ENCODE peak calls at places on chromosomes 16 and 17, in nine cellular contexts. P, E, V, Q, T, A, O, I and G are unnamed samples.

GRCh38 chr16:11080327-11080967 is 136.1 kb downstream of the CLEC16A start:
- DNase-seq in P (no peak), E (no peak), V (peak), Q (no peak), T (no peak), A (no peak), O (no peak), I (no peak), G (no peak)

GRCh38 chr17:72394531-72394930 is 273.7 kb downstream of the SOX9 start:
- DNase-seq in P (no peak), E (no peak), V (no peak), Q (no peak), T (no peak), A (no peak), O (no peak), I (no peak), G (no peak)

GRCh38 chr16:9092963-9093477 is 1.6 kb downstream of the HAPSTR1 start:
- DNase-seq in P (peak), E (no peak), V (peak), Q (peak), T (peak), A (no peak), O (no peak), I (no peak), G (no peak)

GRCh38 chr16:1791943-1792812 is 1.3 kb downstream of the IGFALS start:
- DNase-seq in P (no peak), E (no peak), V (no peak), Q (peak), T (no peak), A (no peak), O (no peak), I (no peak), G (no peak)

GRCh38 chr16:11796227-11797165 is 562 bp downstream of the ZC3H7A start:
- DNase-seq in P (peak), E (peak), V (peak), Q (peak), T (peak), A (no peak), O (peak), I (no peak), G (no peak)

GRCh38 chr16:83187404-83187803 is 560.6 kb downstream of the CDH13 start:
- DNase-seq in P (no peak), E (no peak), V (no peak), Q (no peak), T (no peak), A (no peak), O (no peak), I (peak), G (no peak)

GRCh38 chr16:7268182-7268581 is 64.5 kb upstream of the RBFOX1 start:
- DNase-seq in P (no peak), E (no peak), V (no peak), Q (no peak), T (no peak), A (no peak), O (peak), I (no peak), G (peak)

GRCh38 chr16:3690991-3691720 is 26.2 kb downstream of the TRAP1 start:
- DNase-seq in P (no peak), E (no peak), V (no peak), Q (no peak), T (no peak), A (no peak), O (no peak), I (no peak), G (no peak)

GRCh38 chr17:49898547-49899490 is 51.0 kb upstream of the TAC4 start:
- DNase-seq in P (peak), E (no peak), V (no peak), Q (no peak), T (no peak), A (no peak), O (peak), I (peak), G (no peak)

GRCh38 chr17:40551091-40551873 is 14.0 kb downstream of the CCR7 start:
- DNase-seq in P (peak), E (no peak), V (peak), Q (peak), T (peak), A (no peak), O (peak), I (no peak), G (no peak)

GRCh38 chr16:85462405-85463227 is 150.5 kb upstream of the GSE1 start:
- DNase-seq in P (peak), E (no peak), V (no peak), Q (no peak), T (no peak), A (no peak), O (peak), I (no peak), G (no peak)

GRCh38 chr16:8798535-8799157 is 1.0 kb downstream of the PMM2 start:
- DNase-seq in P (no peak), E (no peak), V (no peak), Q (no peak), T (no peak), A (no peak), O (no peak), I (no peak), G (no peak)

GRCh38 chr17:40265337-40265736 is 22.3 kb upstream of the CDC6 start:
- DNase-seq in P (no peak), E (no peak), V (no peak), Q (no peak), T (no peak), A (no peak), O (no peak), I (no peak), G (no peak)

GRCh38 chr16:48081656-48082055 is 74.1 kb downstream of the ABCC12 start:
- DNase-seq in P (no peak), E (no peak), V (no peak), Q (no peak), T (no peak), A (no peak), O (no peak), I (peak), G (no peak)

GRCh38 chr17:35051183-35051578 is 12.3 kb downstream of the RFFL start:
- DNase-seq in P (no peak), E (peak), V (no peak), Q (no peak), T (no peak), A (no peak), O (peak), I (no peak), G (no peak)

GRCh38 chr16:9256196-9256595 is 164.8 kb downstream of the HAPSTR1 start:
- DNase-seq in P (peak), E (no peak), V (peak), Q (peak), T (no peak), A (no peak), O (peak), I (no peak), G (no peak)

GRCh38 chr17:80970044-80970761 is 21.4 kb upstream of the CHMP6 start:
- DNase-seq in P (peak), E (peak), V (peak), Q (peak), T (no peak), A (no peak), O (peak), I (peak), G (no peak)

GRCh38 chr17:49581645-49581992 is 5.9 kb downstream of the NXPH3 start:
- DNase-seq in P (no peak), E (no peak), V (no peak), Q (no peak), T (no peak), A (no peak), O (no peak), I (no peak), G (no peak)

GRCh38 chr16:64152010-64152767 is 969.7 kb downstream of the CDH11 start:
- DNase-seq in P (no peak), E (no peak), V (no peak), Q (no peak), T (no peak), A (no peak), O (no peak), I (no peak), G (no peak)

GRCh38 chr16:57693539-57693938 is 1.1 kb upstream of the DRC7 start:
- DNase-seq in P (no peak), E (no peak), V (no peak), Q (no peak), T (no peak), A (no peak), O (no peak), I (no peak), G (peak)

GRCh38 chr17:79033741-79034501 is 10.0 kb downstream of the C1QTNF1 start:
- DNase-seq in P (peak), E (no peak), V (peak), Q (no peak), T (peak), A (no peak), O (no peak), I (no peak), G (no peak)

GRCh38 chr16:89009343-89010209 is 32.6 kb upstream of the CBFA2T3 start:
- DNase-seq in P (no peak), E (peak), V (no peak), Q (peak), T (peak), A (no peak), O (peak), I (no peak), G (no peak)

GRCh38 chr17:4833941-4834501 is 881 bp downstream of the MINK1 start:
- DNase-seq in P (peak), E (peak), V (peak), Q (peak), T (no peak), A (no peak), O (peak), I (peak), G (no peak)

GRCh38 chr16:50050802-50051201 is 15.0 kb upstream of the HEATR3 start:
- DNase-seq in P (no peak), E (no peak), V (no peak), Q (no peak), T (no peak), A (no peak), O (no peak), I (no peak), G (no peak)

GRCh38 chr17:29575511-29576213 is 7.2 kb downstream of the TP53I13 start:
- DNase-seq in P (no peak), E (no peak), V (no peak), Q (no peak), T (no peak), A (no peak), O (no peak), I (no peak), G (no peak)

GRCh38 chr17:55292094-55292493 is 27.3 kb downstream of the HLF start:
- DNase-seq in P (no peak), E (no peak), V (no peak), Q (no peak), T (no peak), A (no peak), O (no peak), I (no peak), G (no peak)

GRCh38 chr16:6265956-6266355 is 1066.7 kb upstream of the RBFOX1 start:
- DNase-seq in P (no peak), E (no peak), V (no peak), Q (no peak), T (no peak), A (no peak), O (no peak), I (no peak), G (no peak)

GRCh38 chr17:76532072-76532651 is 5.3 kb downstream of the CYGB start:
- DNase-seq in P (no peak), E (no peak), V (no peak), Q (no peak), T (no peak), A (no peak), O (no peak), I (no peak), G (no peak)